ENCODE peak calls at places on chromosomes 11 and 22, in ten cellular contexts. One of them, this sample, is unnamed. For H3K4me1, the result is how much of the 10 kb centered on the place peaks cover.

GRCh38 chr11:114679505-114679904 is 1.2 kb downstream of the NXPE2 start:
- DNase-seq in PC-3: no peak
- DNase-seq in GM23248: no peak
- DNase-seq in neural progenitor cell: no peak
- DNase-seq in IMR-90: no peak
- DNase-seq in mammary epithelial cell: no peak
- DNase-seq in endothelial cell of umbilical vein: no peak
- DNase-seq in fibroblast of lung: no peak
- DNase-seq in MM.1S: no peak
- DNase-seq in H9: no peak
- DNase-seq in this sample: no peak

GRCh38 chr11:68211546-68211945 is 1.6 kb downstream of the KMT5B start:
- DNase-seq in mammary epithelial cell: no peak
- DNase-seq in neural progenitor cell: no peak
- DNase-seq in IMR-90: no peak
- DNase-seq in fibroblast of lung: no peak
- DNase-seq in PC-3: peak
- DNase-seq in MM.1S: no peak
- DNase-seq in endothelial cell of umbilical vein: no peak
- DNase-seq in H9: no peak
- DNase-seq in GM23248: no peak
- DNase-seq in this sample: no peak

GRCh38 chr22:19041403-19042074 is 80.7 kb downstream of the DGCR2 start:
- DNase-seq in neural progenitor cell: no peak
- DNase-seq in IMR-90: no peak
- DNase-seq in GM23248: no peak
- DNase-seq in MM.1S: no peak
- DNase-seq in PC-3: no peak
- DNase-seq in mammary epithelial cell: no peak
- DNase-seq in H9: peak
- DNase-seq in endothelial cell of umbilical vein: no peak
- DNase-seq in fibroblast of lung: no peak
- DNase-seq in this sample: no peak

GRCh38 chr22:40199852-40200251 is 22.1 kb downstream of the TNRC6B start:
- DNase-seq in GM23248: no peak
- DNase-seq in neural progenitor cell: no peak
- DNase-seq in PC-3: no peak
- DNase-seq in endothelial cell of umbilical vein: no peak
- DNase-seq in H9: no peak
- DNase-seq in fibroblast of lung: no peak
- DNase-seq in mammary epithelial cell: no peak
- DNase-seq in IMR-90: no peak
- DNase-seq in MM.1S: no peak
- DNase-seq in this sample: no peak

GRCh38 chr11:107856981-107857517 is 1.5 kb downstream of the SLC35F2 start:
- DNase-seq in PC-3: peak
- DNase-seq in H9: no peak
- DNase-seq in GM23248: peak
- DNase-seq in IMR-90: no peak
- DNase-seq in MM.1S: no peak
- DNase-seq in neural progenitor cell: no peak
- DNase-seq in endothelial cell of umbilical vein: no peak
- DNase-seq in fibroblast of lung: no peak
- DNase-seq in mammary epithelial cell: no peak
- DNase-seq in this sample: no peak

GRCh38 chr22:21568207-21569075 is 927 bp downstream of the UBE2L3 start:
- DNase-seq in endothelial cell of umbilical vein: peak
- DNase-seq in neural progenitor cell: peak
- DNase-seq in H9: no peak
- DNase-seq in fibroblast of lung: peak
- DNase-seq in PC-3: no peak
- DNase-seq in GM23248: peak
- DNase-seq in MM.1S: peak
- DNase-seq in mammary epithelial cell: no peak
- DNase-seq in IMR-90: peak
- DNase-seq in this sample: peak

GRCh38 chr22:22507743-22508273 is 734 bp downstream of the ZNF280B start:
- DNase-seq in MM.1S: no peak
- DNase-seq in H9: no peak
- DNase-seq in mammary epithelial cell: no peak
- DNase-seq in neural progenitor cell: peak
- DNase-seq in IMR-90: no peak
- DNase-seq in endothelial cell of umbilical vein: peak
- DNase-seq in GM23248: no peak
- DNase-seq in PC-3: no peak
- DNase-seq in fibroblast of lung: no peak
- DNase-seq in this sample: peak

GRCh38 chr22:39176067-39176621 is 23.7 kb upstream of the CBX7 start:
- DNase-seq in PC-3: peak
- DNase-seq in fibroblast of lung: peak
- DNase-seq in MM.1S: no peak
- DNase-seq in IMR-90: peak
- DNase-seq in endothelial cell of umbilical vein: peak
- DNase-seq in H9: peak
- DNase-seq in GM23248: peak
- DNase-seq in neural progenitor cell: peak
- DNase-seq in mammary epithelial cell: no peak
- DNase-seq in this sample: no peak

GRCh38 chr22:17596226-17596625 is 32.3 kb downstream of the ATP6V1E1 start:
- DNase-seq in MM.1S: no peak
- DNase-seq in GM23248: no peak
- DNase-seq in neural progenitor cell: no peak
- DNase-seq in PC-3: no peak
- DNase-seq in IMR-90: no peak
- DNase-seq in H9: no peak
- DNase-seq in mammary epithelial cell: no peak
- DNase-seq in endothelial cell of umbilical vein: no peak
- DNase-seq in fibroblast of lung: no peak
- DNase-seq in this sample: no peak

GRCh38 chr22:50012201-50013181 is at the start of gene IL17REL:
- DNase-seq in IMR-90: peak
- DNase-seq in MM.1S: no peak
- DNase-seq in H9: peak
- DNase-seq in mammary epithelial cell: no peak
- DNase-seq in neural progenitor cell: no peak
- DNase-seq in GM23248: peak
- DNase-seq in endothelial cell of umbilical vein: no peak
- DNase-seq in PC-3: peak
- DNase-seq in fibroblast of lung: no peak
- DNase-seq in this sample: no peak

GRCh38 chr11:17277024-17277584 is 565 bp downstream of the NUCB2 start:
- DNase-seq in fibroblast of lung: peak
- DNase-seq in IMR-90: peak
- DNase-seq in MM.1S: peak
- DNase-seq in H9: no peak
- DNase-seq in neural progenitor cell: no peak
- DNase-seq in PC-3: peak
- DNase-seq in mammary epithelial cell: peak
- DNase-seq in endothelial cell of umbilical vein: peak
- DNase-seq in GM23248: peak
- DNase-seq in this sample: peak

GRCh38 chr11:17275376-17276235 is 933 bp upstream of the NUCB2 start:
- DNase-seq in MM.1S: no peak
- DNase-seq in neural progenitor cell: no peak
- DNase-seq in PC-3: peak
- DNase-seq in fibroblast of lung: no peak
- DNase-seq in IMR-90: no peak
- DNase-seq in H9: no peak
- DNase-seq in mammary epithelial cell: peak
- DNase-seq in GM23248: peak
- DNase-seq in endothelial cell of umbilical vein: no peak
- DNase-seq in this sample: peak

GRCh38 chr11:17273668-17274321 is 2.7 kb upstream of the NUCB2 start:
- DNase-seq in IMR-90: no peak
- DNase-seq in PC-3: no peak
- DNase-seq in mammary epithelial cell: no peak
- DNase-seq in MM.1S: no peak
- DNase-seq in neural progenitor cell: no peak
- DNase-seq in fibroblast of lung: no peak
- DNase-seq in endothelial cell of umbilical vein: no peak
- DNase-seq in H9: peak
- DNase-seq in GM23248: peak
- DNase-seq in this sample: peak

GRCh38 chr11:17276236-17277023 is at the start of gene NUCB2:
- DNase-seq in neural progenitor cell: peak
- DNase-seq in fibroblast of lung: peak
- DNase-seq in MM.1S: peak
- DNase-seq in GM23248: peak
- DNase-seq in mammary epithelial cell: peak
- DNase-seq in endothelial cell of umbilical vein: peak
- DNase-seq in PC-3: peak
- DNase-seq in H9: peak
- DNase-seq in IMR-90: peak
- DNase-seq in this sample: peak

DNA sequence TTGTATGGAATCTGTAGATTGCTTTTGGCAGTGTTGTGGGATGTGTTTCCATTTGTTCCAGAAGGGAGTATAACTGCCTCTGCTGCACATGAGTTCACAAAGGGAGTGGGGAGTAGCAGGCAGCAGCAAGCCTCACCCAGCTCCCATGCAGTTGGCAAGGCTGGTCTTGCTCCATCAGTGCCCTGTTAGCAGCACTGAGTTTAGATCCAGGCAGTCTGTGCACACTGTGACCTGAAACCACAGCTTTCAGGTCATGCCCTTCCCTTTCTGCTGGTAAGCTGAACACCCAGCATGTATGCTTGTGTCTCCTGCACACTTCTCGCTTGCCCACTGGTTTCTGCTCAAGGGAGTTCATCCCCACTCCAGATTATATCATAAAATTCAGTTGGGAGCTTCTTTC is 3.7 kb upstream of the NUCB2 start:
- DNase-seq in mammary epithelial cell: peak
- DNase-seq in MM.1S: peak
- DNase-seq in H9: no peak
- DNase-seq in IMR-90: no peak
- DNase-seq in neural progenitor cell: no peak
- DNase-seq in endothelial cell of umbilical vein: no peak
- DNase-seq in fibroblast of lung: no peak
- DNase-seq in PC-3: no peak
- DNase-seq in GM23248: no peak
- DNase-seq in this sample: no peak
- H2AFZ ChIP-seq in mammary epithelial cell: no peak
- H2AFZ ChIP-seq in MM.1S: no peak
- H2AFZ ChIP-seq in H9: no peak
- H2AFZ ChIP-seq in IMR-90: peak
- H2AFZ ChIP-seq in neural progenitor cell: peak
- H2AFZ ChIP-seq in endothelial cell of umbilical vein: no peak
- H2AFZ ChIP-seq in fibroblast of lung: peak
- H2AFZ ChIP-seq in PC-3: no peak
- H2AFZ ChIP-seq in GM23248: no peak
- H2AFZ ChIP-seq in this sample: no peak

GRCh38 chr22:37235897-37236607 is 8.0 kb downstream of the RAC2 start:
- DNase-seq in GM23248: no peak
- DNase-seq in PC-3: no peak
- DNase-seq in neural progenitor cell: no peak
- DNase-seq in endothelial cell of umbilical vein: no peak
- DNase-seq in IMR-90: no peak
- DNase-seq in H9: no peak
- DNase-seq in mammary epithelial cell: no peak
- DNase-seq in MM.1S: no peak
- DNase-seq in fibroblast of lung: no peak
- DNase-seq in this sample: no peak
- H3K4me1 ChIP-seq in GM23248: under half
- H3K4me1 ChIP-seq in PC-3: under half
- H3K4me1 ChIP-seq in neural progenitor cell: under half
- H3K4me1 ChIP-seq in endothelial cell of umbilical vein: under half
- H3K4me1 ChIP-seq in IMR-90: under half
- H3K4me1 ChIP-seq in H9: under half
- H3K4me1 ChIP-seq in mammary epithelial cell: under half
- H3K4me1 ChIP-seq in MM.1S: half or more
- H3K4me1 ChIP-seq in fibroblast of lung: under half
- H3K4me1 ChIP-seq in this sample: half or more

DNA sequence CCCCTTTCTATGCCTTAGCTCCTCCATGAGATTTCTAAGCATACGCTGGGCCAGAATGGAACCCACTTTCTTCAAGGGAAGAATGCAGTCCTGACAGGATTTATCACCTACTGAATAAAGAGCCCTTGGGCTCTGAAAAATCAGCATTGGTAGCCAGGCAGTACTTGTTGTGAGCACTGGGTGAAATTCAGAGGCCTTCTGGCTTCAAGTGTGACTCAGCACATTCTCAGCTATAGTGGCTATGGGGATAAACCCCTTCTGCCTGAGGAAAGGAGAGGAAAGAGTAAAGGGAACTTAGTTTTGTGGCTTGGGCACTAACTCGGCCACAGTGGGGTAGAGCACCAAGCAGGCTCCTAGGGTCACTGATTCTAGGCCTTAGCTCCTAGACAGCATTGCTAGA is 574.8 kb downstream of the JRKL start:
- DNase-seq in fibroblast of lung: no peak
- DNase-seq in IMR-90: no peak
- DNase-seq in H9: no peak
- DNase-seq in MM.1S: no peak
- DNase-seq in PC-3: no peak
- DNase-seq in GM23248: no peak
- DNase-seq in endothelial cell of umbilical vein: no peak
- DNase-seq in mammary epithelial cell: no peak
- DNase-seq in neural progenitor cell: peak
- DNase-seq in this sample: no peak
- H2AFZ ChIP-seq in fibroblast of lung: no peak
- H2AFZ ChIP-seq in IMR-90: no peak
- H2AFZ ChIP-seq in H9: no peak
- H2AFZ ChIP-seq in MM.1S: no peak
- H2AFZ ChIP-seq in PC-3: no peak
- H2AFZ ChIP-seq in GM23248: no peak
- H2AFZ ChIP-seq in endothelial cell of umbilical vein: no peak
- H2AFZ ChIP-seq in mammary epithelial cell: peak
- H2AFZ ChIP-seq in neural progenitor cell: no peak
- H2AFZ ChIP-seq in this sample: no peak

GRCh38 chr11:44823006-44823405 is 96.2 kb downstream of the TSPAN18 start:
- DNase-seq in fibroblast of lung: no peak
- DNase-seq in H9: peak
- DNase-seq in PC-3: no peak
- DNase-seq in GM23248: peak
- DNase-seq in mammary epithelial cell: no peak
- DNase-seq in MM.1S: no peak
- DNase-seq in neural progenitor cell: peak
- DNase-seq in IMR-90: no peak
- DNase-seq in endothelial cell of umbilical vein: no peak
- DNase-seq in this sample: peak

GRCh38 chr11:44818110-44818509 is 91.3 kb downstream of the TSPAN18 start:
- DNase-seq in PC-3: no peak
- DNase-seq in IMR-90: no peak
- DNase-seq in GM23248: no peak
- DNase-seq in H9: no peak
- DNase-seq in fibroblast of lung: no peak
- DNase-seq in neural progenitor cell: no peak
- DNase-seq in MM.1S: no peak
- DNase-seq in endothelial cell of umbilical vein: peak
- DNase-seq in mammary epithelial cell: no peak
- DNase-seq in this sample: no peak

GRCh38 chr11:44825058-44825795 is 98.5 kb downstream of the TSPAN18 start:
- DNase-seq in MM.1S: no peak
- DNase-seq in IMR-90: no peak
- DNase-seq in fibroblast of lung: no peak
- DNase-seq in endothelial cell of umbilical vein: no peak
- DNase-seq in neural progenitor cell: no peak
- DNase-seq in PC-3: no peak
- DNase-seq in mammary epithelial cell: no peak
- DNase-seq in GM23248: no peak
- DNase-seq in H9: no peak
- DNase-seq in this sample: no peak

GRCh38 chr11:44823920-44824704 is 97.3 kb downstream of the TSPAN18 start:
- DNase-seq in MM.1S: no peak
- DNase-seq in IMR-90: no peak
- DNase-seq in neural progenitor cell: peak
- DNase-seq in PC-3: no peak
- DNase-seq in GM23248: no peak
- DNase-seq in fibroblast of lung: no peak
- DNase-seq in mammary epithelial cell: no peak
- DNase-seq in H9: peak
- DNase-seq in endothelial cell of umbilical vein: peak
- DNase-seq in this sample: no peak

GRCh38 chr11:44822369-44822768 is 95.6 kb downstream of the TSPAN18 start:
- DNase-seq in PC-3: no peak
- DNase-seq in mammary epithelial cell: no peak
- DNase-seq in neural progenitor cell: no peak
- DNase-seq in endothelial cell of umbilical vein: no peak
- DNase-seq in H9: no peak
- DNase-seq in MM.1S: no peak
- DNase-seq in GM23248: no peak
- DNase-seq in fibroblast of lung: no peak
- DNase-seq in IMR-90: no peak
- DNase-seq in this sample: no peak
- H3K4me1 ChIP-seq in PC-3: under half
- H3K4me1 ChIP-seq in mammary epithelial cell: under half
- H3K4me1 ChIP-seq in neural progenitor cell: under half
- H3K4me1 ChIP-seq in endothelial cell of umbilical vein: under half
- H3K4me1 ChIP-seq in H9: under half
- H3K4me1 ChIP-seq in MM.1S: under half
- H3K4me1 ChIP-seq in GM23248: under half
- H3K4me1 ChIP-seq in fibroblast of lung: under half
- H3K4me1 ChIP-seq in IMR-90: under half
- H3K4me1 ChIP-seq in this sample: under half